ENCODE peak calls at places on chromosomes 16 and 17, in ten cellular contexts. W is prostate gland; Q is islet precursor cell; Y is hippocampal formation; M is HuH-7; E is activated CD8-positive, alpha-beta memory T cell treated with anti-CD3 and anti-CD28 coated beads for 1 hour; X is esophagus squamous epithelium; V is stimulated activated CD4-positive, alpha-beta T cell treated with anti-CD3 and anti-CD28 coated beads, Interleukin-1b, Interleukin-23, amount 100 ng/mL, for 1 hour; L is SK-N-MC; S is NCI-H524. J is an unnamed sample.

GRCh38 chr16:11583889-11584565 is 2.7 kb downstream of the LITAF start:
- DNase-seq in X (no peak), M (peak), Y (no peak), Q (no peak), L (no peak), S (no peak), E (no peak), W (peak), V (no peak), J (peak)

GRCh38 chr17:75587718-75588545 is at the start of gene MYO15B:
- DNase-seq in Q (peak), S (peak), V (peak), X (no peak), E (no peak), W (no peak), L (no peak), M (no peak), Y (peak), J (no peak)

GRCh38 chr16:85994492-85995433 is 95.8 kb downstream of the IRF8 start:
- DNase-seq in M (no peak), L (no peak), S (no peak), E (no peak), X (no peak), Q (peak), Y (no peak), V (no peak), W (no peak), J (no peak)

GRCh38 chr16:79379083-79379482 is 221.5 kb downstream of the MAF start:
- DNase-seq in L (no peak), V (no peak), M (no peak), Q (no peak), S (no peak), Y (no peak), X (no peak), W (no peak), E (no peak), J (no peak)

GRCh38 chr17:351436-351713 is 1.2 kb downstream of the RPH3AL start:
- DNase-seq in E (no peak), L (no peak), Q (no peak), V (no peak), Y (no peak), W (no peak), M (no peak), X (no peak), S (no peak), J (no peak)

GRCh38 chr17:1779571-1780074 is 17.8 kb downstream of the SERPINF1 start:
- DNase-seq in L (peak), M (no peak), Q (peak), Y (no peak), V (no peak), S (no peak), X (no peak), E (no peak), W (peak), J (no peak)

GRCh38 chr17:21272250-21272649 is 12.3 kb upstream of the MAP2K3 start:
- DNase-seq in M (no peak), S (no peak), Y (no peak), L (no peak), E (no peak), V (no peak), X (no peak), Q (no peak), W (no peak), J (no peak)

GRCh38 chr17:80084773-80085172 is 16.6 kb upstream of the GAA start:
- DNase-seq in L (no peak), Q (no peak), E (no peak), M (no peak), Y (no peak), X (no peak), V (no peak), S (no peak), W (no peak), J (no peak)

GRCh38 chr17:40510328-40510648 is 8.9 kb upstream of the TNS4 start:
- DNase-seq in W (no peak), S (no peak), X (no peak), E (no peak), Y (no peak), V (no peak), M (no peak), Q (peak), L (no peak), J (no peak)

GRCh38 chr16:20225334-20225733 is 102.0 kb downstream of the GP2 start:
- DNase-seq in E (no peak), X (no peak), Q (no peak), S (no peak), W (no peak), M (no peak), V (no peak), Y (no peak), L (no peak), J (no peak)

GRCh38 chr17:1787301-1787902 is 25.5 kb downstream of the SERPINF1 start:
- DNase-seq in W (peak), M (no peak), Q (peak), X (no peak), V (no peak), S (no peak), L (no peak), Y (no peak), E (no peak), J (peak)

GRCh38 chr16:20905576-20905975 is 5.0 kb downstream of the LYRM1 start:
- DNase-seq in Y (no peak), W (no peak), M (no peak), S (no peak), L (no peak), V (no peak), E (no peak), X (no peak), Q (no peak), J (no peak)

GRCh38 chr16:58661199-58661830 is 23.3 kb downstream of the SLC38A7 start:
- DNase-seq in Y (no peak), M (peak), X (no peak), S (peak), V (no peak), E (no peak), Q (peak), W (peak), L (no peak), J (peak)

GRCh38 chr16:72832640-72833039 is 215.3 kb downstream of the ZFHX3 start:
- DNase-seq in L (no peak), Q (peak), W (peak), M (peak), E (peak), V (peak), Y (peak), X (no peak), S (peak), J (peak)

GRCh38 chr16:48409839-48410610 is 24.8 kb upstream of the SIAH1 start:
- DNase-seq in L (no peak), S (no peak), W (no peak), E (no peak), V (no peak), M (peak), X (no peak), Q (peak), Y (no peak), J (peak)

GRCh38 chr17:44623070-44623725 is 33.1 kb upstream of the MEIOC start:
- DNase-seq in V (no peak), X (no peak), Y (no peak), E (no peak), L (no peak), W (no peak), Q (no peak), S (no peak), M (no peak), J (no peak)

GRCh38 chr16:3266873-3267537 is 10.6 kb upstream of the MEFV start:
- DNase-seq in L (no peak), S (no peak), M (no peak), Y (no peak), X (no peak), W (no peak), E (no peak), Q (no peak), V (no peak), J (peak)

GRCh38 chr17:81452551-81452950 is 57.3 kb downstream of the BAHCC1 start:
- DNase-seq in E (no peak), M (no peak), X (no peak), Y (no peak), S (no peak), L (no peak), W (no peak), Q (no peak), V (no peak), J (no peak)

GRCh38 chr16:49698931-49699715 is 156.8 kb downstream of the ZNF423 start:
- DNase-seq in E (no peak), S (no peak), W (no peak), L (no peak), V (no peak), M (no peak), Q (no peak), X (no peak), Y (no peak), J (no peak)

GRCh38 chr16:14071576-14072271 is 605 bp downstream of the MRTFB start:
- DNase-seq in V (no peak), Q (peak), E (no peak), W (peak), L (no peak), Y (no peak), X (no peak), M (no peak), S (no peak), J (no peak)

GRCh38 chr17:69961488-69962145 is 113.4 kb upstream of the KCNJ16 start:
- DNase-seq in L (no peak), M (no peak), V (no peak), W (peak), S (no peak), Q (peak), X (no peak), Y (no peak), E (no peak), J (no peak)

GRCh38 chr16:67244387-67245188 is 2.7 kb downstream of the FHOD1 start:
- DNase-seq in E (peak), L (no peak), Q (peak), M (no peak), X (peak), S (no peak), V (peak), W (no peak), Y (peak), J (peak)

GRCh38 chr16:75218256-75219076 is at the start of gene CTRB1:
- DNase-seq in X (no peak), Y (peak), S (no peak), M (no peak), L (no peak), V (no peak), Q (peak), W (no peak), E (no peak), J (no peak)

GRCh38 chr16:66265106-66265415 is 101.4 kb upstream of the CDH5 start:
- DNase-seq in E (no peak), Y (no peak), X (no peak), V (no peak), S (no peak), L (no peak), Q (no peak), W (no peak), M (no peak), J (no peak)

GRCh38 chr17:65592131-65592965 is 30.9 kb upstream of the AXIN2 start:
- DNase-seq in M (no peak), Q (no peak), W (no peak), X (no peak), L (no peak), E (no peak), S (no peak), V (no peak), Y (no peak), J (no peak)

GRCh38 chr17:47257651-47258339 is 4.2 kb downstream of the ITGB3 start:
- DNase-seq in Y (no peak), V (no peak), Q (no peak), X (no peak), S (no peak), L (no peak), W (no peak), E (no peak), M (no peak), J (no peak)

GRCh38 chr17:49106366-49107210 is 26.0 kb upstream of the B4GALNT2 start:
- DNase-seq in M (peak), V (no peak), X (no peak), Q (peak), L (no peak), Y (no peak), E (no peak), S (no peak), W (no peak), J (peak)